ENCODE peak calls at places on chromosomes 3 and 15, in seven cellular contexts. One of them, this sample, is unnamed.

GRCh38 chr15:46461416-46461815 is 826.6 kb downstream of the SQOR start:
- DNase-seq in CD4-positive, alpha-beta T cell: no peak
- DNase-seq in tibial artery: no peak
- DNase-seq in breast epithelium: no peak
- DNase-seq in AG10803: peak; percentile 36
- DNase-seq in GM23338: no peak
- DNase-seq in bronchial epithelial cell: no peak
- DNase-seq in this sample: no peak

GRCh38 chr15:94021621-94022320 is 209.6 kb upstream of the MCTP2 start:
- DNase-seq in GM23338: no peak
- DNase-seq in AG10803: no peak
- DNase-seq in bronchial epithelial cell: no peak
- DNase-seq in CD4-positive, alpha-beta T cell: no peak
- DNase-seq in tibial artery: no peak
- DNase-seq in breast epithelium: no peak
- DNase-seq in this sample: no peak

GRCh38 chr3:30233924-30234666 is 372.3 kb upstream of the TGFBR2 start:
- DNase-seq in breast epithelium: no peak
- DNase-seq in AG10803: no peak
- DNase-seq in GM23338: no peak
- DNase-seq in CD4-positive, alpha-beta T cell: no peak
- DNase-seq in bronchial epithelial cell: no peak
- DNase-seq in tibial artery: no peak
- DNase-seq in this sample: no peak

GRCh38 chr15:74170083-74170844 is 3.2 kb upstream of the ISLR start:
- DNase-seq in bronchial epithelial cell: no peak
- DNase-seq in breast epithelium: no peak
- DNase-seq in AG10803: no peak
- DNase-seq in tibial artery: no peak
- DNase-seq in CD4-positive, alpha-beta T cell: no peak
- DNase-seq in GM23338: no peak
- DNase-seq in this sample: peak; percentile 81

GRCh38 chr3:45603226-45603625 is 8.7 kb downstream of the LIMD1 start:
- DNase-seq in breast epithelium: no peak
- DNase-seq in tibial artery: no peak
- DNase-seq in bronchial epithelial cell: no peak
- DNase-seq in AG10803: no peak
- DNase-seq in GM23338: no peak
- DNase-seq in CD4-positive, alpha-beta T cell: no peak
- DNase-seq in this sample: no peak

GRCh38 chr15:73573572-73573971 is 59.6 kb downstream of the NPTN start:
- DNase-seq in breast epithelium: no peak
- DNase-seq in AG10803: peak; percentile 76
- DNase-seq in bronchial epithelial cell: peak; percentile 45
- DNase-seq in GM23338: no peak
- DNase-seq in CD4-positive, alpha-beta T cell: no peak
- DNase-seq in tibial artery: no peak
- DNase-seq in this sample: no peak

GRCh38 chr15:90002428-90002844 is 1.3 kb downstream of the ZNF710 start:
- DNase-seq in GM23338: peak; percentile 60
- DNase-seq in tibial artery: peak; percentile 42
- DNase-seq in bronchial epithelial cell: peak; percentile 29
- DNase-seq in breast epithelium: no peak
- DNase-seq in CD4-positive, alpha-beta T cell: peak; percentile 18
- DNase-seq in AG10803: peak; percentile 34
- DNase-seq in this sample: no peak

GRCh38 chr3:74531491-74531890 is 83.0 kb downstream of the CNTN3 start:
- DNase-seq in breast epithelium: no peak
- DNase-seq in bronchial epithelial cell: peak; percentile 59
- DNase-seq in AG10803: peak; percentile 37
- DNase-seq in GM23338: no peak
- DNase-seq in tibial artery: no peak
- DNase-seq in CD4-positive, alpha-beta T cell: no peak
- DNase-seq in this sample: no peak

GRCh38 chr15:91150492-91151160 is 50.6 kb downstream of the SV2B start:
- DNase-seq in CD4-positive, alpha-beta T cell: no peak
- DNase-seq in GM23338: no peak
- DNase-seq in AG10803: no peak
- DNase-seq in bronchial epithelial cell: no peak
- DNase-seq in tibial artery: no peak
- DNase-seq in breast epithelium: no peak
- DNase-seq in this sample: peak; percentile 36

GRCh38 chr3:130905551-130905950 is 11.7 kb downstream of the ATP2C1 start:
- DNase-seq in AG10803: peak; percentile 64
- DNase-seq in GM23338: no peak
- DNase-seq in tibial artery: no peak
- DNase-seq in bronchial epithelial cell: peak; percentile 55
- DNase-seq in CD4-positive, alpha-beta T cell: no peak
- DNase-seq in breast epithelium: no peak
- DNase-seq in this sample: no peak

GRCh38 chr15:93829115-93829849 is 402.1 kb upstream of the MCTP2 start:
- DNase-seq in breast epithelium: no peak
- DNase-seq in GM23338: no peak
- DNase-seq in tibial artery: peak; percentile 41
- DNase-seq in AG10803: peak; percentile 48
- DNase-seq in CD4-positive, alpha-beta T cell: no peak
- DNase-seq in bronchial epithelial cell: peak; percentile 100
- DNase-seq in this sample: no peak

GRCh38 chr3:14849831-14850230 is 31.1 kb downstream of the FGD5 start:
- DNase-seq in bronchial epithelial cell: no peak
- DNase-seq in AG10803: no peak
- DNase-seq in GM23338: no peak
- DNase-seq in tibial artery: no peak
- DNase-seq in CD4-positive, alpha-beta T cell: no peak
- DNase-seq in breast epithelium: no peak
- DNase-seq in this sample: no peak

GRCh38 chr3:31448035-31448881 is 84.5 kb upstream of the STT3B start:
- DNase-seq in AG10803: no peak
- DNase-seq in GM23338: peak; percentile 62
- DNase-seq in bronchial epithelial cell: peak; percentile 42
- DNase-seq in tibial artery: no peak
- DNase-seq in CD4-positive, alpha-beta T cell: peak; percentile 14
- DNase-seq in breast epithelium: no peak
- DNase-seq in this sample: no peak
- TF ChIP-seq CTCF in AG10803: peak; percentile 33
- TF ChIP-seq CTCF in GM23338: peak; percentile 85
- TF ChIP-seq CTCF in bronchial epithelial cell: peak; percentile 89
- TF ChIP-seq CTCF in tibial artery: no peak
- TF ChIP-seq CTCF in CD4-positive, alpha-beta T cell: no peak
- TF ChIP-seq CTCF in breast epithelium: no peak
- TF ChIP-seq CTCF in this sample: peak; percentile 32

GRCh38 chr15:75578948-75579908 is at the start of gene PTPN9:
- DNase-seq in bronchial epithelial cell: peak; percentile 32
- DNase-seq in breast epithelium: peak; percentile 76
- DNase-seq in GM23338: peak; percentile 96
- DNase-seq in CD4-positive, alpha-beta T cell: peak; percentile 64
- DNase-seq in AG10803: peak; percentile 69
- DNase-seq in tibial artery: peak; percentile 80
- DNase-seq in this sample: peak; percentile 92
- TF ChIP-seq CTCF in bronchial epithelial cell: peak; percentile 47
- TF ChIP-seq CTCF in breast epithelium: no peak
- TF ChIP-seq CTCF in GM23338: peak; percentile 48
- TF ChIP-seq CTCF in CD4-positive, alpha-beta T cell: peak; percentile 66
- TF ChIP-seq CTCF in AG10803: peak; percentile 17
- TF ChIP-seq CTCF in tibial artery: peak; percentile 66
- TF ChIP-seq CTCF in this sample: peak; percentile 60

DNA sequence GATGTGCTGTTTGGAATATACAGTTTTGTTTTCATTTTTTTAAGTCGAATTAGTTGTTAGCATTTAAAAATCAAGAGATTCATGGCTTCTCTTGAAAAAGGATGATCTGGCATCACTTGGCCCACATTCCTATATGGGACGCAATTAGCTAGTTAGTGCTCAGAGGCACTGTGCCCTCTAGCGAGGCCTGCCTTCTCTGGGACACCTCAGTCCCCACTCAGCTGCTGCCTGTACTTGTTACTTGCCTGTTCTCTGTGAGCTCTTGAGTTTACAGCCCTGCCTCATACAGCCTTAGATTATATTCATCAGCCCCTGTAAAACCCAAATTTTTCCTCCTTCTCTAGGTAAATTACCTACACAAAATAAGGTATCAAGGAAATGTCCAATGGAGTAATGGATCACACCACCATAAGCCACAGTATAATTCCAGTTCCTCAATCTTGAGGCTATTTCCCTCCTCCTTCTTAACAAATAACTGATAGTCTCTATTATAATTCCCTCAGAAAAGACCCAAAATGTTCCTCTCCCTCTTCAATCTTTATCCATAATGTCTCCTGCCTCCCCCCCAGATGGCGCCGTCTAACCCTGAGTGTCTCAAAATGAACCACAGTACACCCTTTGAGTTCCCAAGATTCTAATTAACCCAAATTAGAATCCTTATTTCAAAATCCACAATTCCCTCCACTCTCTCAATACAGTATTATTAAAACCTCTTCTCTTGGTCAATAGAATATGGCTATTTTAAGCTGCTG is 2.7 kb downstream of the ZMAT3 start:
- DNase-seq in breast epithelium: no peak
- DNase-seq in tibial artery: no peak
- DNase-seq in CD4-positive, alpha-beta T cell: peak; percentile 4
- DNase-seq in bronchial epithelial cell: no peak
- DNase-seq in GM23338: peak; percentile 50
- DNase-seq in AG10803: peak; percentile 64
- DNase-seq in this sample: no peak
- TF ChIP-seq CTCF in breast epithelium: no peak
- TF ChIP-seq CTCF in tibial artery: no peak
- TF ChIP-seq CTCF in CD4-positive, alpha-beta T cell: no peak
- TF ChIP-seq CTCF in bronchial epithelial cell: peak; percentile 33
- TF ChIP-seq CTCF in GM23338: peak; percentile 77
- TF ChIP-seq CTCF in AG10803: peak; percentile 65
- TF ChIP-seq CTCF in this sample: peak; percentile 48

GRCh38 chr3:65893631-65894030 is 145.1 kb downstream of the MAGI1 start:
- DNase-seq in AG10803: peak; percentile 25
- DNase-seq in GM23338: no peak
- DNase-seq in tibial artery: no peak
- DNase-seq in CD4-positive, alpha-beta T cell: no peak
- DNase-seq in breast epithelium: no peak
- DNase-seq in bronchial epithelial cell: peak; percentile 12
- DNase-seq in this sample: no peak
- TF ChIP-seq CTCF in AG10803: no peak
- TF ChIP-seq CTCF in GM23338: no peak
- TF ChIP-seq CTCF in tibial artery: no peak
- TF ChIP-seq CTCF in CD4-positive, alpha-beta T cell: no peak
- TF ChIP-seq CTCF in breast epithelium: no peak
- TF ChIP-seq CTCF in bronchial epithelial cell: no peak
- TF ChIP-seq CTCF in this sample: no peak

DNA sequence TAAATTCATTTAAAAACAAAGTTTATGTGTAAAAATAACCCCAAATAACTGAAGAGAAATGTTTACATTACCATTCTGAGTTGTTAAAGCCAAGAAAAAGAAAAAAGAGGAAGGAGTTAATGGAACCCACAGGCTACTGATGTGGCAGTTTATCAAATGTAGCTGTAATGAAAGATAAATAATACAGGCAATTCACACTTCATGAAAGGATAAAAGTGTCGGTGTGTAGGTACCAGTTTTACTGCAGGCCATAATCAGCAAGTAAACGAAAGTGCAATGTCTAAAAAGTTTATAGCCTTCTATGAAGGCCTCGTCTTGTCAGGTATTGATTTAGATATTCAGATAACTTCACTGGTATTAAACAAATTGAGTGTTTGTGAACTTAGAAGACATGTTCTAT is 164.6 kb downstream of the DPH6 start:
- DNase-seq in CD4-positive, alpha-beta T cell: no peak
- DNase-seq in AG10803: no peak
- DNase-seq in breast epithelium: no peak
- DNase-seq in tibial artery: no peak
- DNase-seq in GM23338: no peak
- DNase-seq in bronchial epithelial cell: no peak
- DNase-seq in this sample: no peak
- TF ChIP-seq CTCF in CD4-positive, alpha-beta T cell: no peak
- TF ChIP-seq CTCF in AG10803: no peak
- TF ChIP-seq CTCF in breast epithelium: no peak
- TF ChIP-seq CTCF in tibial artery: no peak
- TF ChIP-seq CTCF in GM23338: no peak
- TF ChIP-seq CTCF in bronchial epithelial cell: no peak
- TF ChIP-seq CTCF in this sample: no peak

GRCh38 chr15:52120488-52120887 is 7.9 kb upstream of the BCL2L10 start:
- DNase-seq in GM23338: no peak
- DNase-seq in AG10803: no peak
- DNase-seq in tibial artery: no peak
- DNase-seq in bronchial epithelial cell: no peak
- DNase-seq in CD4-positive, alpha-beta T cell: no peak
- DNase-seq in breast epithelium: no peak
- DNase-seq in this sample: no peak

GRCh38 chr15:52121006-52121405 is 8.4 kb upstream of the BCL2L10 start:
- DNase-seq in GM23338: no peak
- DNase-seq in CD4-positive, alpha-beta T cell: no peak
- DNase-seq in breast epithelium: no peak
- DNase-seq in tibial artery: no peak
- DNase-seq in bronchial epithelial cell: no peak
- DNase-seq in AG10803: no peak
- DNase-seq in this sample: no peak

GRCh38 chr15:52118969-52119749 is 6.6 kb upstream of the BCL2L10 start:
- DNase-seq in tibial artery: no peak
- DNase-seq in GM23338: peak; percentile 54
- DNase-seq in AG10803: no peak
- DNase-seq in breast epithelium: no peak
- DNase-seq in bronchial epithelial cell: no peak
- DNase-seq in CD4-positive, alpha-beta T cell: no peak
- DNase-seq in this sample: no peak

GRCh38 chr15:52124270-52124878 is 11.8 kb upstream of the BCL2L10 start:
- DNase-seq in breast epithelium: no peak
- DNase-seq in CD4-positive, alpha-beta T cell: no peak
- DNase-seq in AG10803: peak; percentile 48
- DNase-seq in GM23338: no peak
- DNase-seq in tibial artery: no peak
- DNase-seq in bronchial epithelial cell: peak; percentile 92
- DNase-seq in this sample: no peak

DNA sequence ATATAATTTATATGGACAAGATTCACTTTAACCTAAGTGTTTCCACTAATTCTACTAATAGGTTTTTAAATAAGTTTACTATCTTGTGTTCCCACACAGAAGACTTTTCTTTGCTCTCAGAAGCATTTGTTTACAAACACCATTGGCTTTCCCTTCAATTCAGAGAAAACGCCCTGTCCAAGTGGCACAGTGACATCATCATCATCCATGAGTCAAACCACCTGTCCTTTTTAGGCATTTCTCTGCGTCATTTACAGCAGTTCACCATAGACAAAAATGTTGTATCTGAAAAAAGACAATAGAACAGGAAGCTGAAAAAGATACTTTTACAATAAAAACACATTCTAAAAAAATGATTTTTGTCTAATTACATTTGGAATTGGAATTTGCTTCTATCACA is 9.3 kb upstream of the BCL2L10 start:
- DNase-seq in AG10803: no peak
- DNase-seq in CD4-positive, alpha-beta T cell: no peak
- DNase-seq in bronchial epithelial cell: no peak
- DNase-seq in GM23338: no peak
- DNase-seq in breast epithelium: no peak
- DNase-seq in tibial artery: no peak
- DNase-seq in this sample: no peak
- TF ChIP-seq CTCF in AG10803: no peak
- TF ChIP-seq CTCF in CD4-positive, alpha-beta T cell: no peak
- TF ChIP-seq CTCF in bronchial epithelial cell: no peak
- TF ChIP-seq CTCF in GM23338: no peak
- TF ChIP-seq CTCF in breast epithelium: no peak
- TF ChIP-seq CTCF in tibial artery: no peak
- TF ChIP-seq CTCF in this sample: no peak

GRCh38 chr3:188320757-188321156 is 166.8 kb downstream of the LPP start:
- DNase-seq in breast epithelium: no peak
- DNase-seq in tibial artery: no peak
- DNase-seq in AG10803: peak; percentile 81
- DNase-seq in bronchial epithelial cell: no peak
- DNase-seq in CD4-positive, alpha-beta T cell: no peak
- DNase-seq in GM23338: no peak
- DNase-seq in this sample: no peak
- TF ChIP-seq CTCF in breast epithelium: no peak
- TF ChIP-seq CTCF in tibial artery: no peak
- TF ChIP-seq CTCF in AG10803: peak; percentile 42
- TF ChIP-seq CTCF in bronchial epithelial cell: no peak
- TF ChIP-seq CTCF in CD4-positive, alpha-beta T cell: no peak
- TF ChIP-seq CTCF in GM23338: no peak
- TF ChIP-seq CTCF in this sample: no peak

GRCh38 chr3:151425640-151426336 is 35.1 kb downstream of the IGSF10 start:
- DNase-seq in GM23338: peak; percentile 45
- DNase-seq in breast epithelium: no peak
- DNase-seq in tibial artery: no peak
- DNase-seq in CD4-positive, alpha-beta T cell: no peak
- DNase-seq in AG10803: peak; percentile 35
- DNase-seq in bronchial epithelial cell: no peak
- DNase-seq in this sample: no peak
- TF ChIP-seq CTCF in GM23338: peak; percentile 39
- TF ChIP-seq CTCF in breast epithelium: no peak
- TF ChIP-seq CTCF in tibial artery: no peak
- TF ChIP-seq CTCF in CD4-positive, alpha-beta T cell: no peak
- TF ChIP-seq CTCF in AG10803: peak; percentile 27
- TF ChIP-seq CTCF in bronchial epithelial cell: no peak
- TF ChIP-seq CTCF in this sample: peak; percentile 44